ENCODE peak calls at places on chromosomes 13 and 19, in ten cellular contexts. O, T, J, X, V, U, L, Q, Y and C are unnamed samples.

GRCh38 chr19:46390866-46391265 is 22.5 kb downstream of the CCDC8 start:
- DNase-seq in U (no peak), V (no peak), Y (no peak), Q (no peak), J (peak; percentile 78), L (no peak), T (no peak), O (no peak), X (no peak), C (peak; percentile 85)

GRCh38 chr13:29589967-29590366 is 5.5 kb downstream of the SLC7A1 start:
- DNase-seq in J (no peak), T (no peak), L (no peak), U (no peak), X (no peak), Y (no peak), O (peak; percentile 40), V (no peak), Q (no peak), C (no peak)

GRCh38 chr13:24670927-24671326 is 9.3 kb upstream of the ATP12A start:
- DNase-seq in Q (no peak), J (peak; percentile 75), X (peak; percentile 18), Y (no peak), T (no peak), O (peak; percentile 47), U (peak; percentile 54), L (no peak), V (no peak), C (peak; percentile 8)

GRCh38 chr13:75357576-75358295 is 124.2 kb downstream of the TBC1D4 start:
- DNase-seq in T (no peak), U (peak; percentile 75), V (no peak), Q (peak; percentile 49), L (peak; percentile 23), O (peak; percentile 57), X (peak; percentile 76), J (peak; percentile 78), Y (peak; percentile 33), C (peak; percentile 50)

GRCh38 chr13:113746143-113746525 is 12.9 kb upstream of the TMEM255B start:
- DNase-seq in V (no peak), U (no peak), X (no peak), J (no peak), L (no peak), Y (no peak), T (no peak), Q (no peak), O (no peak), C (no peak)

GRCh38 chr19:49442793-49443365 is 1.6 kb upstream of the SLC17A7 start:
- DNase-seq in O (peak; percentile 99), V (no peak), T (peak; percentile 50), L (peak; percentile 64), Y (no peak), X (peak; percentile 87), J (peak; percentile 92), U (peak; percentile 93), Q (peak; percentile 64), C (peak; percentile 80)

GRCh38 chr19:17091758-17092333 is 16.3 kb downstream of the MYO9B start:
- DNase-seq in V (no peak), J (no peak), U (no peak), Q (no peak), Y (no peak), X (no peak), T (no peak), L (no peak), O (no peak), C (no peak)

GRCh38 chr19:1747285-1748114 is 5.8 kb upstream of the ONECUT3 start:
- DNase-seq in Q (no peak), O (no peak), Y (no peak), L (no peak), U (peak; percentile 99), V (no peak), T (no peak), X (peak; percentile 90), J (peak; percentile 71), C (peak; percentile 89)

GRCh38 chr19:38792250-38793111 is 3.5 kb downstream of the LGALS7B start:
- DNase-seq in T (no peak), O (peak; percentile 83), J (peak; percentile 44), Q (peak; percentile 29), V (no peak), X (peak; percentile 26), U (no peak), Y (peak; percentile 30), L (peak; percentile 35), C (no peak)

GRCh38 chr19:9323919-9324583 is at the start of gene ZNF559:
- DNase-seq in T (peak; percentile 85), X (peak; percentile 97), J (peak; percentile 99), U (peak; percentile 98), Q (peak; percentile 95), O (peak; percentile 79), Y (peak; percentile 92), L (peak; percentile 84), V (peak; percentile 85), C (peak; percentile 95)

GRCh38 chr19:38649305-38650179 is 2.1 kb downstream of the ACTN4 start:
- DNase-seq in X (no peak), T (no peak), V (no peak), Y (no peak), O (no peak), Q (no peak), J (peak; percentile 49), L (no peak), U (peak; percentile 53), C (peak; percentile 41)

GRCh38 chr13:76798037-76798436 is 88.2 kb downstream of the KCTD12 start:
- DNase-seq in V (no peak), O (no peak), J (peak; percentile 17), Q (no peak), Y (no peak), L (no peak), X (no peak), T (no peak), U (no peak), C (no peak)